ENCODE peak calls at places on chromosomes 7 and 10, in six cellular contexts. G, N, B, F, M and O are unnamed samples.

GRCh38 chr10:119125942-119126341 is 22.0 kb downstream of the DENND10 start:
- DNase-seq in G (no peak), F (no peak), N (no peak), B (no peak), M (no peak), O (no peak)

GRCh38 chr10:14356921-14357320 is 26.2 kb upstream of the FRMD4A start:
- DNase-seq in G (no peak), F (no peak), M (no peak), N (peak), B (no peak), O (no peak)

GRCh38 chr7:131292141-131292905 is 35.4 kb upstream of the MKLN1 start:
- DNase-seq in M (no peak), N (no peak), F (no peak), G (no peak), B (no peak), O (no peak)

GRCh38 chr10:103833731-103834365 is 21.5 kb downstream of the SH3PXD2A start:
- DNase-seq in F (peak), N (no peak), B (no peak), G (no peak), M (no peak), O (peak)

GRCh38 chr7:51350195-51350896 is 33.7 kb upstream of the COBL start:
- DNase-seq in F (peak), N (no peak), M (peak), G (no peak), B (peak), O (no peak)

GRCh38 chr7:51757960-51758359 is 441.4 kb upstream of the COBL start:
- DNase-seq in G (no peak), B (no peak), F (no peak), M (no peak), N (no peak), O (no peak)

GRCh38 chr10:96987141-96987841 is 155.2 kb downstream of the LCOR start:
- DNase-seq in G (no peak), B (no peak), M (no peak), F (no peak), N (no peak), O (no peak)

GRCh38 chr10:27783660-27784059 is 38.0 kb upstream of the MKX start:
- DNase-seq in N (peak), B (peak), F (no peak), M (no peak), G (no peak), O (no peak)

GRCh38 chr10:60964257-60965235 is 20.6 kb upstream of the RHOBTB1 start:
- DNase-seq in G (peak), B (peak), F (peak), M (peak), N (peak), O (peak)

GRCh38 chr7:12090757-12091134 is 120.3 kb upstream of the TMEM106B start:
- DNase-seq in M (no peak), F (no peak), B (no peak), G (no peak), N (no peak), O (no peak)

GRCh38 chr7:107609861-107610260 is 29.8 kb downstream of the BCAP29 start:
- DNase-seq in F (no peak), B (no peak), G (no peak), N (no peak), M (no peak), O (no peak)

GRCh38 chr7:99305473-99306260 is 20.0 kb upstream of the ARPC1A start:
- DNase-seq in M (no peak), N (no peak), F (no peak), B (no peak), G (no peak), O (no peak)

GRCh38 chr10:72186213-72186612 is 29.6 kb upstream of the ANAPC16 start:
- DNase-seq in F (no peak), M (no peak), G (no peak), N (peak), B (no peak), O (no peak)

GRCh38 chr10:103802637-103803353 is 52.6 kb downstream of the SH3PXD2A start:
- DNase-seq in F (no peak), M (no peak), G (no peak), N (no peak), B (no peak), O (no peak)

GRCh38 chr7:98418636-98419315 is 17.9 kb upstream of the BAIAP2L1 start:
- DNase-seq in G (no peak), N (peak), M (peak), F (peak), B (peak), O (peak)

GRCh38 chr7:99395616-99396327 is 12.6 kb downstream of the PDAP1 start:
- DNase-seq in B (no peak), M (no peak), F (no peak), N (no peak), G (no peak), O (peak)

GRCh38 chr7:90210925-90211324 is 615 bp upstream of the STEAP2 start:
- DNase-seq in B (no peak), N (no peak), F (peak), M (no peak), G (no peak), O (no peak)

GRCh38 chr10:124802313-124802675 is 675 bp downstream of the ABRAXAS2 start:
- DNase-seq in G (peak), M (no peak), F (no peak), N (no peak), B (no peak), O (no peak)

GRCh38 chr7:44097064-44097932 is 6.8 kb upstream of the AEBP1 start:
- DNase-seq in G (no peak), F (no peak), B (no peak), N (no peak), M (no peak), O (no peak)

GRCh38 chr7:55533050-55533728 is 39.1 kb downstream of the VOPP1 start:
- DNase-seq in B (no peak), M (no peak), N (peak), F (no peak), G (peak), O (no peak)

GRCh38 chr7:99393363-99394187 is 14.8 kb downstream of the PDAP1 start:
- DNase-seq in N (no peak), F (no peak), G (no peak), M (peak), B (no peak), O (no peak)

GRCh38 chr7:27031289-27032172 is 64.3 kb downstream of the HOXA1 start:
- DNase-seq in F (no peak), N (peak), G (no peak), B (no peak), M (no peak), O (no peak)

GRCh38 chr7:124690840-124691239 is 74.8 kb downstream of the GPR37 start:
- DNase-seq in F (no peak), M (no peak), B (no peak), N (no peak), G (no peak), O (no peak)

GRCh38 chr10:969473-970150 is 18.6 kb upstream of the GTPBP4 start:
- DNase-seq in G (no peak), B (no peak), F (no peak), M (no peak), N (no peak), O (no peak)

GRCh38 chr7:134187893-134188292 is 60.8 kb downstream of the LRGUK start:
- DNase-seq in B (no peak), N (no peak), F (no peak), M (no peak), G (no peak), O (no peak)

GRCh38 chr7:105013283-105013817 is 655 bp upstream of the KMT2E start:
- DNase-seq in B (peak), M (peak), G (peak), F (peak), N (peak), O (peak)
- TF ChIP-seq POLR2A in B (peak), M (no peak), G (peak), F (peak), N (peak), O (peak)

GRCh38 chr10:94403823-94404228 is 1.5 kb downstream of the TBC1D12 start:
- DNase-seq in G (no peak), F (no peak), B (no peak), N (no peak), M (no peak), O (no peak)

GRCh38 chr10:94402204-94403033 is at the start of gene TBC1D12:
- DNase-seq in B (peak), N (peak), M (peak), G (peak), F (peak), O (peak)

GRCh38 chr10:94407668-94408067 is 5.3 kb downstream of the TBC1D12 start:
- DNase-seq in N (no peak), B (no peak), G (no peak), F (no peak), M (no peak), O (no peak)

GRCh38 chr10:94405406-94405805 is 3.1 kb downstream of the TBC1D12 start:
- DNase-seq in N (no peak), F (no peak), G (no peak), M (no peak), B (no peak), O (no peak)

DNA sequence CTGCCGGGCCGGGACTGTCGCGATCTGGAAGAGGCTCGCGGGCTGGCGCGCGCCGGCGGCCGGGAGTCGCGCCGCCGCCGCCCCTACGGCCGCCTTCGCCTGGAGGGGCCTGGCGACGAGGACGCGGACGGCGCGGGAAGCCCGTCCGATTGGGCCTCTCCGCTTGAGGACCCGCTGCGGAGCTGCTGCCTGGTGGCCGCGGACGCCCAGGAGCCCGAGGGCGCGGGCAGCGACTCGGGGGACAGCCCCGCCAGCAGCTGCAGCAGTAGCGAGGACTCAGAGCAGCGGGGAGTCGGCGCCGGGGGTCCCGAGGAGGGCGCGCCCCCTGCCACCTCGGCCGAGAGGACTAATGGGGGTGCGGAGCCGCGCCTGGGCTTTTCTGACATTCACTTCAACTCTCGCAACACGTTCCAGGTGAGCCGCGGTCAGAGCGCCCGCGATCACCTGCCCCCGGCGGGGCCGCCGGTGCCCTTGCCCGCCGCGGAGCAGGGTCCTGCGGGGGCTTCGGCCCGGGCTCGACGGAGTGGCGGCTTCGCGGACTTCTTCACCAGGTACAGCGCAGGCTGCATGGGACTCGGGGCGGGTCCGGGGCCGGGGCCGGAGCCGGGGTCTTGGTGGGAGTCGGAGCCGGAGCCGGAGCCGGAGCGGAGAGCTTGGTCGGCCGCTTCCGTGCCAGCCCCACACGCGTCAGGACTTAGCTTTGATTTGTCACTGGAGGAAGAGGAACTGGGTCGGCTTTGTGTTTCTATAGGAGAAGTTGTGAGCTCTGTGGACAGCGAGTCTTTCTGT is 887 bp downstream of the TBC1D12 start:
- DNase-seq in N (peak), F (peak), B (peak), G (peak), M (peak), O (peak)
- TF ChIP-seq POLR2A in N (no peak), F (peak), B (no peak), G (no peak), M (no peak), O (peak)

GRCh38 chr10:88705951-88706350 is at the start of gene LIPK:
- DNase-seq in B (no peak), F (no peak), N (no peak), G (no peak), M (no peak), O (no peak)

GRCh38 chr10:88707429-88708110 is 1.5 kb downstream of the LIPK start:
- DNase-seq in B (peak), N (peak), M (no peak), G (no peak), F (no peak), O (no peak)

GRCh38 chr10:88702848-88703597 is 3.0 kb upstream of the LIPK start:
- DNase-seq in F (peak), G (no peak), B (peak), M (peak), N (peak), O (no peak)
- TF ChIP-seq POLR2A in F (no peak), G (no peak), B (no peak), M (no peak), N (no peak), O (no peak)

GRCh38 chr7:6012355-6013104 is 3.5 kb downstream of the AIMP2 start:
- DNase-seq in B (no peak), G (no peak), F (peak), M (peak), N (no peak), O (peak)

GRCh38 chr7:6011541-6011940 is 2.5 kb downstream of the AIMP2 start:
- DNase-seq in F (no peak), G (no peak), M (no peak), N (no peak), B (no peak), O (no peak)

DNA sequence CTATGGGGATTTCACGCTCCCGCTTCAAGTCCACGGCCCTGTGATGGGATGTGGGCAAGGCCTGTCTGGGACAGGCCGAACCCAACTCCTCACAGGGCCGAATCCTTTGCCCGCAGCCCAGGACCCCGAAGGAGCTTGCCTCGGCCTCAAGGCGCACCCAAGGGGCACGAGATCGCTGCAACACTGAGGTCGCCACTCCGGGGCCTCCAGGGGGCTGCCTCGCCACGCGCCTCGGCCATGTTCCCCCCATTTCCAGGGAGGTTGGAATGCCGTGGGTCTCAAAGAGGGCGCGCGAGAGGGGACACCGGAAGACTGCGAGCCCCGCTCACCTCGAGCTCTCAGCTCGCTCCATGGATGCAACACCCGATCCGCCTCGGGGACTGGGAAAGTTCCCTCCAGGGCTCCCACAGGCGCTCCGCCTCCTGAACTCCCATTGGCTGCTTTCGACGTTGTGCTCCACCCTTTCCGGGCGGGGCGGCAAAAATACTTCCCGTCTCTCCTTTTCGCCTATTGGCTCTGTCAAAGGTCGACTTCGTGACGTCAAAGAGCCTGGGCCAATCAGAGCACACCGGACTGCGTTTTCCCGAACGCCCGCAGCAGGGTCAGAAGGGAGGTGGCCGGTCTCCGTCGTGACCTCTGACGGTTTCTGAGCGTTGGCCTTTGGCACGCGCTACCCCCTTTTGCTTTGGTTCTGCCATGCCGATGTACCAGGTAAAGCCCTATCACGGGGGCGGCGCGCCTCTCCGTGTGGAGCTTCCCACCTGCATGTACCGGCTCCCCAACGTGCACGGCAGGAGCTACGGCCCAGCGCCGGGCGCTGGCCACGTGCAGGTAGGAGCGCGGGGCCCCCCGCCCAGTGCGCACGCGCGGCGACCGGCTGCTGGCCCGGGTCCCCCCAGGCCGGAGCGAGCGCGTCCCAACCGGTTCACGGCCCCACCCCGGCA is at the start of the genes AIMP2 and PMS2:
- DNase-seq in G (peak), M (peak), B (peak), F (peak), N (peak), O (peak)
- TF ChIP-seq POLR2A in G (peak), M (no peak), B (peak), F (peak), N (peak), O (peak)